ENCODE peak calls at places on chromosomes 3 and 15, in six cellular contexts. V, F, M, K, X and Y are unnamed samples.

GRCh38 chr3:55198554-55198953 is 270.7 kb upstream of the LRTM1 start:
- DNase-seq in V (no peak), F (no peak), M (peak; percentile 91), K (no peak), X (no peak), Y (no peak)

GRCh38 chr15:95326689-95327525 is 1003.6 kb upstream of the NR2F2 start:
- DNase-seq in V (peak; percentile 50), F (no peak), M (peak; percentile 10), K (no peak), X (no peak), Y (no peak)

GRCh38 chr3:105999856-106000255 is 131.0 kb upstream of the CBLB start:
- DNase-seq in V (no peak), F (no peak), M (no peak), K (no peak), X (no peak), Y (no peak)

GRCh38 chr3:152524198-152525140 is 255.7 kb downstream of the MBNL1 start:
- DNase-seq in V (no peak), F (no peak), M (peak; percentile 70), K (peak; percentile 56), X (no peak), Y (no peak)

GRCh38 chr3:142154186-142154585 is 4.8 kb upstream of the TFDP2 start:
- DNase-seq in V (no peak), F (no peak), M (no peak), K (no peak), X (no peak), Y (no peak)

GRCh38 chr15:44676676-44677075 is 13.2 kb upstream of the SPG11 start:
- DNase-seq in V (no peak), F (no peak), M (no peak), K (no peak), X (no peak), Y (no peak)

GRCh38 chr3:184290331-184290730 is 8.7 kb upstream of the PSMD2 start:
- DNase-seq in V (no peak), F (no peak), M (no peak), K (no peak), X (no peak), Y (peak; percentile 71)

GRCh38 chr3:172513488-172513887 is 9.7 kb downstream of the TNFSF10 start:
- DNase-seq in V (no peak), F (no peak), M (no peak), K (no peak), X (no peak), Y (no peak)

GRCh38 chr3:142007710-142008399 is 131.4 kb downstream of the ATP1B3 start:
- DNase-seq in V (no peak), F (no peak), M (no peak), K (no peak), X (no peak), Y (no peak)

GRCh38 chr3:48446043-48446424 is 503 bp upstream of the ATRIP start:
- DNase-seq in V (no peak), F (no peak), M (no peak), K (no peak), X (no peak), Y (no peak)

GRCh38 chr15:68989876-68990754 is 24.4 kb upstream of the NOX5 start:
- DNase-seq in V (no peak), F (peak; percentile 11), M (no peak), K (no peak), X (no peak), Y (no peak)

GRCh38 chr15:31247404-31247803 is 79.2 kb upstream of the KLF13 start:
- DNase-seq in V (no peak), F (peak; percentile 39), M (no peak), K (no peak), X (no peak), Y (peak; percentile 61)

GRCh38 chr3:69986419-69986818 is 13.1 kb upstream of the SAMMSON start:
- DNase-seq in V (no peak), F (no peak), M (no peak), K (no peak), X (no peak), Y (no peak)